ENCODE peak calls at places on chromosomes 16 and 17, in seven cellular contexts. E is epithelial cell of esophagus, Z is SK-N-SH, Y is LNCaP clone FGC, W is ascending aorta, B is lung, L is mesenchymal stem cell. H is an unnamed sample.
A peak's percentile ranks its signal among the peaks of the same experiment; 100 is the strongest.

GRCh38 chr16:4674926-4675530 is 18.3 kb upstream of the NUDT16L1 start:
- DNase-seq in E (peak; percentile 66), Z (no peak), Y (no peak), W (no peak), B (no peak), L (no peak), H (no peak)

GRCh38 chr17:9658593-9659211 is 13.4 kb downstream of the USP43 start:
- DNase-seq in E (no peak), Z (no peak), Y (no peak), W (no peak), B (no peak), L (peak; percentile 36), H (no peak)

GRCh38 chr17:385195-385835 is 32.7 kb upstream of the RPH3AL start:
- DNase-seq in E (peak; percentile 10), Z (peak; percentile 74), Y (no peak), W (no peak), B (peak; percentile 60), L (peak; percentile 46), H (peak; percentile 49)

GRCh38 chr16:5768445-5768844 is 670.9 kb upstream of the EEF2KMT start:
- DNase-seq in E (no peak), Z (no peak), Y (no peak), W (no peak), B (no peak), L (no peak), H (no peak)

GRCh38 chr17:72185571-72185970 is 64.8 kb downstream of the SOX9 start:
- DNase-seq in E (no peak), Z (no peak), Y (no peak), W (no peak), B (no peak), L (no peak), H (no peak)

GRCh38 chr17:3888343-3889171 is 4.3 kb downstream of the CAMKK1 start:
- DNase-seq in E (peak; percentile 95), Z (no peak), Y (peak; percentile 76), W (no peak), B (no peak), L (peak; percentile 93), H (peak; percentile 75)

GRCh38 chr17:43754947-43755346 is 3.6 kb downstream of the SOST start:
- DNase-seq in E (no peak), Z (no peak), Y (no peak), W (no peak), B (no peak), L (no peak), H (no peak)

GRCh38 chr16:28951410-28951943 is 740 bp downstream of the NFATC2IP start:
- DNase-seq in E (peak; percentile 33), Z (no peak), Y (no peak), W (no peak), B (peak; percentile 43), L (no peak), H (peak; percentile 35)

GRCh38 chr17:48240122-48240521 is 132.6 kb downstream of the SNX11 start:
- DNase-seq in E (no peak), Z (no peak), Y (no peak), W (no peak), B (no peak), L (no peak), H (no peak)

GRCh38 chr16:9225527-9226316 is 134.3 kb downstream of the HAPSTR1 start:
- DNase-seq in E (no peak), Z (peak; percentile 30), Y (no peak), W (no peak), B (no peak), L (no peak), H (peak; percentile 90)

GRCh38 chr16:12902511-12903324 is 1.3 kb downstream of the SHISA9 start:
- DNase-seq in E (no peak), Z (peak; percentile 28), Y (no peak), W (no peak), B (no peak), L (no peak), H (no peak)

GRCh38 chr17:66535611-66536010 is 233.2 kb downstream of the PRKCA start:
- DNase-seq in E (no peak), Z (no peak), Y (no peak), W (no peak), B (no peak), L (no peak), H (no peak)

GRCh38 chr16:71723537-71724319 is 773 bp downstream of the PHLPP2 start:
- DNase-seq in E (peak; percentile 69), Z (peak; percentile 97), Y (peak; percentile 66), W (peak; percentile 14), B (peak; percentile 69), L (peak; percentile 67), H (peak; percentile 78)

GRCh38 chr16:82627811-82628339 is 1.1 kb downstream of the CDH13 start:
- DNase-seq in E (peak; percentile 89), Z (no peak), Y (no peak), W (no peak), B (no peak), L (peak; percentile 47), H (no peak)

GRCh38 chr17:48961516-48962233 is 6.7 kb downstream of the GIP start:
- DNase-seq in E (peak; percentile 40), Z (no peak), Y (no peak), W (no peak), B (no peak), L (peak; percentile 66), H (peak; percentile 89)

GRCh38 chr17:82031885-82032627 is 578 bp downstream of the RAC3 start:
- DNase-seq in E (peak; percentile 60), Z (peak; percentile 85), Y (no peak), W (no peak), B (no peak), L (peak; percentile 13), H (peak; percentile 83)

GRCh38 chr17:61627125-61627524 is 36.1 kb upstream of the NACA2 start:
- DNase-seq in E (no peak), Z (no peak), Y (no peak), W (no peak), B (no peak), L (no peak), H (no peak)

GRCh38 chr17:65463242-65463641 is 98.2 kb downstream of the AXIN2 start:
- DNase-seq in E (peak; percentile 5), Z (no peak), Y (no peak), W (peak; percentile 71), B (peak; percentile 88), L (no peak), H (no peak)

GRCh38 chr17:58028591-58028990 is 21.5 kb upstream of the SRSF1 start:
- DNase-seq in E (no peak), Z (no peak), Y (no peak), W (no peak), B (no peak), L (no peak), H (no peak)

GRCh38 chr16:67942200-67942509 is 1.8 kb downstream of the LCAT start:
- DNase-seq in E (peak; percentile 50), Z (peak; percentile 85), Y (no peak), W (no peak), B (no peak), L (peak; percentile 50), H (peak; percentile 58)

GRCh38 chr16:333406-334094 is 19.0 kb downstream of the AXIN1 start:
- DNase-seq in E (no peak), Z (no peak), Y (no peak), W (no peak), B (no peak), L (no peak), H (no peak)

GRCh38 chr17:36926701-36927100 is 10.6 kb upstream of the LHX1 start:
- DNase-seq in E (no peak), Z (no peak), Y (no peak), W (no peak), B (no peak), L (no peak), H (no peak)

GRCh38 chr17:36931096-36931696 is 6.1 kb upstream of the LHX1 start:
- DNase-seq in E (no peak), Z (no peak), Y (no peak), W (no peak), B (no peak), L (no peak), H (no peak)

GRCh38 chr17:36926226-36926625 is 11.0 kb upstream of the LHX1 start:
- DNase-seq in E (no peak), Z (no peak), Y (no peak), W (no peak), B (no peak), L (no peak), H (no peak)

GRCh38 chr17:36930501-36930900 is 6.8 kb upstream of the LHX1 start:
- DNase-seq in E (no peak), Z (no peak), Y (no peak), W (no peak), B (no peak), L (no peak), H (no peak)

DNA sequence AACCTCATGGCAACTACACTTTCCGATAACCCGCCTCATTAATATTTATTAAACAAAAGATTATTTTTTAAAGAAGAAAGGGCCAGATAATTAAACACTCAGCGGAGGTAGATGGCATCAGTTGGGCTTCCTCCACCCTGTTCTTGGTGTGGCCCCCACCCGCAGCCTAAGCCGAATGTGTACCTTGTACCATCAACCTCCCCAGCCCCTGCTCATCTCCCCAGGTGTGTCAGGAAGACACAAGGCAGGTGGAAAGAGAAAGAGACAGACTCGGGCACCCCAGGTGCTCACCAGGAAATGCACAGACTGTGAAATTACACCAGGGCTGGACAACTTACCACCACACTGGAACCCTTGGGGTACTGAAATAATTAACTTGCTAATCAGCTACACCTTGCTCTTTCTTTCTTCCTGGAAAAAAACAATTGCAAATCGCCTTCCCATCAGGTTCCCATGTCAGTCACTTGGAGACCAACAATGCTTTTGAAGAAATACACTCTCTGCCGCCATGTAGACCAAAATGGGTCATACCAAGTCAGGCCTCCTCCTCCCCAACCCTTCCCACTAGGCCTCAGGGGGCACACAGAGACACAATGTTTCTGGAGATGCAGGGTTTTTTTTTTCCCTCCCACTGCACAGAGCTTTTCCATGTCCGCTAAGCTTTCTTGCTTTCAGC is 8.7 kb upstream of the LHX1 start:
- DNase-seq in E (no peak), Z (no peak), Y (no peak), W (no peak), B (no peak), L (no peak), H (no peak)
- H3K4me3 ChIP-seq in E (no peak overlapping the region), Z (no peak overlapping the region), Y (no peak overlapping the region), W (no peak overlapping the region), B (no peak overlapping the region), L (peak overlapping the region; percentile 51), H (peak overlapping the region; percentile 30)

DNA sequence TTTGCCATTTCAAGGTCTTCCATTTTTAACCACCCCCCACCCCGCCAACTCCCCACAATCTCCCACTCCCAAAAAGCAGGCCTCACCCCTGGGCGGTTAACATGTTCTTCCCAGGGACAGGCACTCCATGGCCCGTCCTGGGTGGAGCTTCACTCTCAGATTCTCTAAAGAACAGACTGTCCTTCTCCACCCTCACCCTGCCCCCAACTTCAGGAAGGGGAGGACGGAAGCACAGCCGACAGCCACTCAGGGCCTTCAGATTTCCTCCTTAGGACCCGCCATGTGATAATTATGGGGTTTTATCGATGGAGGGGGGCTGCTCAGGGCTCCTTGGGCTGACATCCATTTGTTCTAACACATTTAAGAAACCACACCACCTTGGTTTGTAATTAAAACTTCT is 61.9 kb downstream of the ZFHX3 start:
- DNase-seq in E (no peak), Z (no peak), Y (no peak), W (no peak), B (peak; percentile 58), L (peak; percentile 18), H (no peak)
- H3K4me3 ChIP-seq in E (no peak overlapping the region), Z (no peak overlapping the region), Y (no peak overlapping the region), W (peak overlapping the region; percentile 23), B (no peak overlapping the region), L (peak overlapping the region; percentile 60), H (no peak overlapping the region)

GRCh38 chr17:78125976-78126894 is 2.3 kb downstream of the TMC6 start:
- DNase-seq in E (no peak), Z (peak; percentile 89), Y (no peak), W (no peak), B (no peak), L (no peak), H (no peak)
- H3K4me3 ChIP-seq in E (no peak overlapping the region), Z (no peak overlapping the region), Y (no peak overlapping the region), W (no peak overlapping the region), B (no peak overlapping the region), L (no peak overlapping the region), H (no peak overlapping the region)

GRCh38 chr17:2398188-2398587 is 2.7 kb downstream of the MNT start:
- DNase-seq in E (no peak), Z (no peak), Y (no peak), W (no peak), B (no peak), L (no peak), H (no peak)
- H3K4me3 ChIP-seq in E (peak overlapping the region; percentile 43), Z (peak overlapping the region; percentile 99), Y (no peak overlapping the region), W (peak overlapping the region; percentile 84), B (no peak overlapping the region), L (peak overlapping the region; percentile 79), H (no peak overlapping the region)